ENCODE peak calls at places on chromosomes 16 and 17, in five cellular contexts. E is sciatic nerve, S is mucosa of descending colon, N is fibroblast of pulmonary artery, H is HT1080. I is an unnamed sample.

GRCh38 chr16:23408242-23409201 is 44.5 kb downstream of the COG7 start:
- DNase-seq in E (no peak), S (peak), N (peak), H (no peak), I (peak)

GRCh38 chr16:30896203-30896889 is at the start of gene CTF1:
- DNase-seq in E (peak), S (peak), N (peak), H (no peak), I (peak)

GRCh38 chr16:22948603-22949368 is 134.8 kb downstream of the HS3ST2 start:
- DNase-seq in E (peak), S (no peak), N (peak), H (peak), I (peak)

GRCh38 chr17:76569607-76570279 is 15.9 kb downstream of the ST6GALNAC2 start:
- DNase-seq in E (peak), S (no peak), N (no peak), H (no peak), I (peak)

GRCh38 chr17:28381141-28381825 is 9.8 kb downstream of the SARM1 start:
- DNase-seq in E (no peak), S (no peak), N (no peak), H (no peak), I (no peak)

GRCh38 chr17:79980246-79981043 is 55.2 kb downstream of the TBC1D16 start:
- DNase-seq in E (peak), S (peak), N (no peak), H (no peak), I (no peak)

GRCh38 chr17:73797594-73798110 is 153.4 kb upstream of the SDK2 start:
- DNase-seq in E (no peak), S (no peak), N (no peak), H (no peak), I (no peak)

GRCh38 chr17:65599650-65600049 is 38.2 kb upstream of the AXIN2 start:
- DNase-seq in E (no peak), S (no peak), N (no peak), H (no peak), I (no peak)

GRCh38 chr17:15112881-15113617 is 152.1 kb downstream of the PMP22 start:
- DNase-seq in E (no peak), S (no peak), N (no peak), H (peak), I (no peak)

GRCh38 chr16:70267516-70267915 is 15.8 kb upstream of the EXOSC6 start:
- DNase-seq in E (peak), S (peak), N (peak), H (peak), I (peak)

GRCh38 chr16:65809627-65810026 is 556.9 kb upstream of the CDH5 start:
- DNase-seq in E (no peak), S (no peak), N (no peak), H (no peak), I (no peak)

GRCh38 chr16:11689031-11689840 is 21.0 kb downstream of the SNN start:
- DNase-seq in E (no peak), S (no peak), N (no peak), H (no peak), I (no peak)

GRCh38 chr17:28957277-28957991 is 6.1 kb upstream of the PHF12 start:
- DNase-seq in E (peak), S (no peak), N (no peak), H (no peak), I (no peak)

GRCh38 chr16:54374136-54374535 is 87.5 kb upstream of the IRX3 start:
- DNase-seq in E (no peak), S (no peak), N (peak), H (no peak), I (peak)

GRCh38 chr16:29811896-29812665 is at the start of gene PRRT2:
- DNase-seq in E (peak), S (peak), N (peak), H (peak), I (no peak)

GRCh38 chr16:14377326-14377725 is 252.7 kb downstream of the PARN start:
- DNase-seq in E (no peak), S (no peak), N (no peak), H (no peak), I (no peak)

GRCh38 chr17:60089097-60089844 is 10.6 kb upstream of the HEATR6 start:
- DNase-seq in E (no peak), S (peak), N (no peak), H (no peak), I (no peak)

GRCh38 chr16:53968896-53969295 is 264.9 kb downstream of the FTO start:
- DNase-seq in E (no peak), S (no peak), N (no peak), H (no peak), I (no peak)

GRCh38 chr16:57577214-57577613 is 34.8 kb downstream of the ADGRG5 start:
- DNase-seq in E (no peak), S (no peak), N (no peak), H (no peak), I (no peak)

GRCh38 chr16:47213761-47214440 is 70.2 kb upstream of the NETO2 start:
- DNase-seq in E (no peak), S (no peak), N (no peak), H (no peak), I (no peak)